ENCODE peak calls at places on chromosomes 2 and 18, in nine cellular contexts. One of them, this sample, is unnamed.

GRCh38 chr2:210267698-210268097 is 42.5 kb upstream of the ACADL start:
- DNase-seq in GM12878: no peak
- DNase-seq in GM23338: no peak
- DNase-seq in A549: no peak
- DNase-seq in HepG2: no peak
- DNase-seq in SK-N-SH: no peak
- DNase-seq in HL-60: no peak
- DNase-seq in K562: no peak
- DNase-seq in HCT116: no peak
- DNase-seq in this sample: no peak

GRCh38 chr2:219388127-219388844 is 574 bp upstream of the DNPEP start:
- DNase-seq in GM23338: peak; percentile 96
- DNase-seq in SK-N-SH: peak; percentile 99
- DNase-seq in HepG2: peak; percentile 87
- DNase-seq in K562: peak; percentile 93
- DNase-seq in A549: peak; percentile 96
- DNase-seq in HL-60: peak; percentile 87
- DNase-seq in HCT116: peak; percentile 90
- DNase-seq in GM12878: peak; percentile 83
- DNase-seq in this sample: no peak

GRCh38 chr2:128552141-128552805 is 233.6 kb upstream of the HS6ST1 start:
- DNase-seq in GM12878: no peak
- DNase-seq in HepG2: no peak
- DNase-seq in SK-N-SH: no peak
- DNase-seq in K562: no peak
- DNase-seq in A549: no peak
- DNase-seq in GM23338: no peak
- DNase-seq in HCT116: no peak
- DNase-seq in HL-60: no peak
- DNase-seq in this sample: no peak

GRCh38 chr2:37376421-37377186 is 32.2 kb downstream of the QPCT start:
- DNase-seq in HepG2: no peak
- DNase-seq in SK-N-SH: no peak
- DNase-seq in K562: no peak
- DNase-seq in A549: no peak
- DNase-seq in GM23338: no peak
- DNase-seq in HL-60: no peak
- DNase-seq in GM12878: peak; percentile 78
- DNase-seq in HCT116: peak; percentile 60
- DNase-seq in this sample: no peak

GRCh38 chr2:227884511-227884947 is 13.1 kb downstream of the DAW1 start:
- DNase-seq in GM23338: peak; percentile 91
- DNase-seq in A549: peak; percentile 79
- DNase-seq in K562: peak; percentile 65
- DNase-seq in GM12878: no peak
- DNase-seq in HL-60: peak; percentile 51
- DNase-seq in HCT116: peak; percentile 73
- DNase-seq in HepG2: peak; percentile 75
- DNase-seq in SK-N-SH: peak; percentile 68
- DNase-seq in this sample: no peak

GRCh38 chr18:9688036-9688741 is 19.9 kb upstream of the RAB31 start:
- DNase-seq in GM23338: peak; percentile 32
- DNase-seq in HCT116: no peak
- DNase-seq in HL-60: no peak
- DNase-seq in K562: peak; percentile 90
- DNase-seq in SK-N-SH: no peak
- DNase-seq in HepG2: no peak
- DNase-seq in A549: no peak
- DNase-seq in GM12878: no peak
- DNase-seq in this sample: no peak

GRCh38 chr2:109370399-109370990 is 241.5 kb downstream of the SH3RF3 start:
- DNase-seq in GM12878: no peak
- DNase-seq in A549: no peak
- DNase-seq in HL-60: no peak
- DNase-seq in HCT116: no peak
- DNase-seq in SK-N-SH: no peak
- DNase-seq in K562: no peak
- DNase-seq in GM23338: no peak
- DNase-seq in HepG2: no peak
- DNase-seq in this sample: no peak

GRCh38 chr18:62109676-62110075 is 77.2 kb downstream of the PIGN start:
- DNase-seq in GM23338: no peak
- DNase-seq in A549: no peak
- DNase-seq in HCT116: no peak
- DNase-seq in HL-60: no peak
- DNase-seq in GM12878: no peak
- DNase-seq in SK-N-SH: no peak
- DNase-seq in HepG2: no peak
- DNase-seq in K562: no peak
- DNase-seq in this sample: no peak

GRCh38 chr18:24016643-24017042 is 2.1 kb downstream of the TTC39C start:
- DNase-seq in HL-60: no peak
- DNase-seq in SK-N-SH: peak; percentile 44
- DNase-seq in A549: peak; percentile 41
- DNase-seq in HCT116: peak; percentile 26
- DNase-seq in HepG2: peak; percentile 52
- DNase-seq in K562: no peak
- DNase-seq in GM12878: no peak
- DNase-seq in GM23338: peak; percentile 50
- DNase-seq in this sample: no peak

GRCh38 chr2:11203480-11203879 is 48.2 kb downstream of the SLC66A3 start:
- DNase-seq in HCT116: peak; percentile 65
- DNase-seq in GM12878: peak; percentile 2
- DNase-seq in GM23338: no peak
- DNase-seq in A549: peak; percentile 71
- DNase-seq in K562: no peak
- DNase-seq in SK-N-SH: no peak
- DNase-seq in HL-60: no peak
- DNase-seq in HepG2: no peak
- DNase-seq in this sample: peak; percentile 88

GRCh38 chr2:240179186-240179815 is 38.8 kb upstream of the OTOS start:
- DNase-seq in A549: no peak
- DNase-seq in GM23338: no peak
- DNase-seq in SK-N-SH: no peak
- DNase-seq in HCT116: no peak
- DNase-seq in GM12878: no peak
- DNase-seq in HL-60: no peak
- DNase-seq in K562: no peak
- DNase-seq in HepG2: no peak
- DNase-seq in this sample: no peak

GRCh38 chr2:206422493-206422892 is 20.8 kb upstream of the ADAM23 start:
- DNase-seq in HCT116: no peak
- DNase-seq in K562: no peak
- DNase-seq in GM12878: no peak
- DNase-seq in SK-N-SH: no peak
- DNase-seq in HepG2: no peak
- DNase-seq in A549: no peak
- DNase-seq in HL-60: no peak
- DNase-seq in GM23338: no peak
- DNase-seq in this sample: no peak

GRCh38 chr18:73785276-73785675 is 362.4 kb downstream of the FBXO15 start:
- DNase-seq in A549: no peak
- DNase-seq in HepG2: no peak
- DNase-seq in HCT116: no peak
- DNase-seq in GM12878: no peak
- DNase-seq in GM23338: no peak
- DNase-seq in HL-60: no peak
- DNase-seq in SK-N-SH: no peak
- DNase-seq in K562: no peak
- DNase-seq in this sample: no peak

GRCh38 chr2:43333656-43334144 is 107.3 kb upstream of the ZFP36L2 start:
- DNase-seq in GM23338: no peak
- DNase-seq in HCT116: no peak
- DNase-seq in GM12878: no peak
- DNase-seq in HepG2: no peak
- DNase-seq in K562: no peak
- DNase-seq in SK-N-SH: no peak
- DNase-seq in A549: no peak
- DNase-seq in HL-60: peak; percentile 58
- DNase-seq in this sample: no peak

GRCh38 chr2:229734410-229734809 is 20.1 kb upstream of the DNER start:
- DNase-seq in K562: no peak
- DNase-seq in HepG2: no peak
- DNase-seq in SK-N-SH: no peak
- DNase-seq in HCT116: no peak
- DNase-seq in A549: no peak
- DNase-seq in HL-60: no peak
- DNase-seq in GM12878: no peak
- DNase-seq in GM23338: peak; percentile 37
- DNase-seq in this sample: no peak

GRCh38 chr2:120675460-120676130 is 60.1 kb upstream of the GLI2 start:
- DNase-seq in GM23338: peak; percentile 83
- DNase-seq in A549: peak; percentile 57
- DNase-seq in GM12878: no peak
- DNase-seq in HL-60: no peak
- DNase-seq in K562: peak; percentile 55
- DNase-seq in HepG2: peak; percentile 50
- DNase-seq in HCT116: peak; percentile 53
- DNase-seq in SK-N-SH: peak; percentile 67
- DNase-seq in this sample: no peak

GRCh38 chr2:84959045-84959493 is 11.9 kb upstream of the KCMF1 start:
- DNase-seq in HepG2: no peak
- DNase-seq in HCT116: peak; percentile 57
- DNase-seq in A549: peak; percentile 82
- DNase-seq in K562: no peak
- DNase-seq in GM23338: no peak
- DNase-seq in HL-60: no peak
- DNase-seq in GM12878: no peak
- DNase-seq in SK-N-SH: no peak
- DNase-seq in this sample: no peak

GRCh38 chr2:33457588-33458247 is 18.7 kb upstream of the RASGRP3 start:
- DNase-seq in GM12878: no peak
- DNase-seq in A549: no peak
- DNase-seq in GM23338: no peak
- DNase-seq in K562: peak; percentile 37
- DNase-seq in HL-60: no peak
- DNase-seq in HepG2: no peak
- DNase-seq in HCT116: no peak
- DNase-seq in SK-N-SH: no peak
- DNase-seq in this sample: no peak

GRCh38 chr2:111701266-111701665 is 182.7 kb downstream of the ANAPC1 start:
- DNase-seq in HepG2: no peak
- DNase-seq in A549: no peak
- DNase-seq in HL-60: no peak
- DNase-seq in K562: no peak
- DNase-seq in SK-N-SH: no peak
- DNase-seq in GM23338: no peak
- DNase-seq in HCT116: no peak
- DNase-seq in GM12878: no peak
- DNase-seq in this sample: no peak

GRCh38 chr18:37403100-37403781 is 162.4 kb downstream of the CELF4 start:
- DNase-seq in HepG2: no peak
- DNase-seq in GM23338: no peak
- DNase-seq in A549: no peak
- DNase-seq in GM12878: no peak
- DNase-seq in HCT116: no peak
- DNase-seq in SK-N-SH: no peak
- DNase-seq in K562: no peak
- DNase-seq in HL-60: no peak
- DNase-seq in this sample: no peak

DNA sequence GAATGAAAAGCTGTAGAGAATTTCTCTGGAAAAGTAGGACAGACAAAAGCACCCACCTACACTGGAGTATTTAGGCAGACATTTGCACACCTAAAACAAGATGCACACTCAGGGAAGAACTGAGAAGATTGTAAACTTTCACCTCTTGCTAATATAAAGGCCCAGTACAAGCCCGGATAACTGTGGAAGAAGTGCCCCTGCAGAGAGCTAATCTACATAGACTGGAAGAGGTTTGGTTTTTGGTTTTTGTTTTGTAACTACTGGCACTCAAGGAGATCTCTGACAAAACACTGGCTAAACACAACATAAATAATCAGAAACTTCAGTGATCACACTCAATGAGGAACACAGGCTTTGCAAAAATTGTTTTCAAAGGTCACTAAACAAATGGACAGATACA is 782.2 kb upstream of the SLC8A1 start:
- DNase-seq in GM23338: peak; percentile 50
- DNase-seq in A549: no peak
- DNase-seq in HL-60: no peak
- DNase-seq in SK-N-SH: no peak
- DNase-seq in GM12878: no peak
- DNase-seq in HepG2: no peak
- DNase-seq in HCT116: no peak
- DNase-seq in K562: no peak
- DNase-seq in this sample: no peak
- TF ChIP-seq REST in GM23338: no peak
- TF ChIP-seq REST in A549: no peak
- TF ChIP-seq REST in HL-60: no peak
- TF ChIP-seq REST in SK-N-SH: no peak
- TF ChIP-seq REST in GM12878: no peak
- TF ChIP-seq REST in HepG2: no peak
- TF ChIP-seq REST in HCT116: no peak
- TF ChIP-seq REST in K562: no peak
- TF ChIP-seq REST in this sample: no peak

GRCh38 chr2:143852748-143853147 is 667.2 kb downstream of the ZEB2 start:
- DNase-seq in SK-N-SH: no peak
- DNase-seq in HL-60: no peak
- DNase-seq in GM12878: no peak
- DNase-seq in HCT116: no peak
- DNase-seq in K562: peak; percentile 23
- DNase-seq in HepG2: no peak
- DNase-seq in A549: no peak
- DNase-seq in GM23338: peak; percentile 68
- DNase-seq in this sample: no peak
- TF ChIP-seq CTCF in SK-N-SH: no peak
- TF ChIP-seq CTCF in HL-60: no peak
- TF ChIP-seq CTCF in GM12878: no peak
- TF ChIP-seq CTCF in HCT116: no peak
- TF ChIP-seq CTCF in K562: no peak
- TF ChIP-seq CTCF in HepG2: no peak
- TF ChIP-seq CTCF in A549: no peak
- TF ChIP-seq CTCF in GM23338: peak; percentile 84
- TF ChIP-seq CTCF in this sample: no peak

DNA sequence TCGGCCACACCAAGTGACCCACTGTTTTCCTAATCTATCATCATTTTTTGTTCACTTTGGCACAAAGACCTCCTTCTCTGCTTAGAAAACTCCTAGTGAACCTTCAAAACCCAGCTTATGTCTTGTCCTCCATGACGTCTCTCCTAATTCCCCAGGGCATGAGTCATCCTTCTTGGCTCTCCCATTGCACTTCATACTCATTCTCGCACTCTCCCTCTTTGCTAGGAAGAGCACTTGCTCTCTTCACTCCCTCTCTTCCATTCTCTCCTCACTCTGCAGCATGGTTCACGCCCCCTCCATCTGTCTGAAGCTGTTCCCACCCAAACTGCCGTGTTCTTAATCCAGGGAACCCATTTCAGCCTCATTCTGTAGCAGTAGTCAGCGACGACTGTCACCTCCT is 103.9 kb downstream of the MRO start:
- DNase-seq in GM12878: no peak
- DNase-seq in A549: no peak
- DNase-seq in K562: no peak
- DNase-seq in HCT116: no peak
- DNase-seq in HepG2: no peak
- DNase-seq in GM23338: no peak
- DNase-seq in SK-N-SH: no peak
- DNase-seq in HL-60: no peak
- DNase-seq in this sample: no peak
- TF ChIP-seq REST in GM12878: no peak
- TF ChIP-seq REST in A549: no peak
- TF ChIP-seq REST in K562: no peak
- TF ChIP-seq REST in HCT116: no peak
- TF ChIP-seq REST in HepG2: no peak
- TF ChIP-seq REST in GM23338: no peak
- TF ChIP-seq REST in SK-N-SH: no peak
- TF ChIP-seq REST in HL-60: no peak
- TF ChIP-seq REST in this sample: no peak

GRCh38 chr18:1513519-1513918 is 608.8 kb downstream of the ADCYAP1 start:
- DNase-seq in HepG2: peak; percentile 3
- DNase-seq in GM12878: no peak
- DNase-seq in HL-60: no peak
- DNase-seq in HCT116: no peak
- DNase-seq in GM23338: no peak
- DNase-seq in A549: no peak
- DNase-seq in SK-N-SH: no peak
- DNase-seq in K562: peak; percentile 55
- DNase-seq in this sample: no peak
- TF ChIP-seq CTCF in HepG2: no peak
- TF ChIP-seq CTCF in GM12878: no peak
- TF ChIP-seq CTCF in HL-60: no peak
- TF ChIP-seq CTCF in HCT116: no peak
- TF ChIP-seq CTCF in GM23338: no peak
- TF ChIP-seq CTCF in A549: no peak
- TF ChIP-seq CTCF in SK-N-SH: peak; percentile 34
- TF ChIP-seq CTCF in K562: peak; percentile 40
- TF ChIP-seq CTCF in this sample: no peak

This sample was measured in Panc1.